ENCODE peak calls at places on chromosomes 6 and 20, in nine cellular contexts. One of them, this sample, is unnamed.

GRCh38 chr6:16757332-16757731 is 3.9 kb downstream of the ATXN1 start:
- DNase-seq in fibroblast of lung: no peak
- DNase-seq in ovary: no peak
- DNase-seq in progenitor cell of endocrine pancreas: no peak
- DNase-seq in endothelial cell: no peak
- DNase-seq in Panc1: no peak
- DNase-seq in B cell: no peak
- DNase-seq in IMR-90: no peak
- DNase-seq in PC-3: peak; percentile 39
- DNase-seq in this sample: no peak

GRCh38 chr6:142242269-142242668 is 59.5 kb upstream of the ADGRG6 start:
- DNase-seq in B cell: no peak
- DNase-seq in IMR-90: peak; percentile 64
- DNase-seq in ovary: no peak
- DNase-seq in endothelial cell: no peak
- DNase-seq in Panc1: no peak
- DNase-seq in fibroblast of lung: no peak
- DNase-seq in PC-3: no peak
- DNase-seq in progenitor cell of endocrine pancreas: no peak
- DNase-seq in this sample: no peak

GRCh38 chr6:139777202-139777970 is 402.9 kb upstream of the CITED2 start:
- DNase-seq in ovary: no peak
- DNase-seq in PC-3: no peak
- DNase-seq in B cell: no peak
- DNase-seq in endothelial cell: no peak
- DNase-seq in IMR-90: no peak
- DNase-seq in fibroblast of lung: no peak
- DNase-seq in progenitor cell of endocrine pancreas: no peak
- DNase-seq in Panc1: no peak
- DNase-seq in this sample: no peak

GRCh38 chr20:10447028-10447427 is 11.9 kb downstream of the SLX4IP start:
- DNase-seq in B cell: peak; percentile 42
- DNase-seq in progenitor cell of endocrine pancreas: no peak
- DNase-seq in fibroblast of lung: peak; percentile 89
- DNase-seq in endothelial cell: no peak
- DNase-seq in PC-3: peak; percentile 86
- DNase-seq in IMR-90: peak; percentile 84
- DNase-seq in ovary: no peak
- DNase-seq in Panc1: peak; percentile 67
- DNase-seq in this sample: peak; percentile 70

GRCh38 chr6:168450921-168451320 is 9.9 kb downstream of the SMOC2 start:
- DNase-seq in IMR-90: no peak
- DNase-seq in Panc1: no peak
- DNase-seq in fibroblast of lung: no peak
- DNase-seq in ovary: no peak
- DNase-seq in PC-3: no peak
- DNase-seq in progenitor cell of endocrine pancreas: no peak
- DNase-seq in endothelial cell: no peak
- DNase-seq in B cell: no peak
- DNase-seq in this sample: no peak

GRCh38 chr6:150899231-150899630 is 33.7 kb downstream of the MTHFD1L start:
- DNase-seq in endothelial cell: no peak
- DNase-seq in Panc1: no peak
- DNase-seq in progenitor cell of endocrine pancreas: no peak
- DNase-seq in ovary: no peak
- DNase-seq in IMR-90: no peak
- DNase-seq in B cell: no peak
- DNase-seq in fibroblast of lung: no peak
- DNase-seq in PC-3: no peak
- DNase-seq in this sample: no peak

GRCh38 chr20:57027752-57028151 is 238.7 kb downstream of the BMP7 start:
- DNase-seq in IMR-90: no peak
- DNase-seq in ovary: no peak
- DNase-seq in fibroblast of lung: no peak
- DNase-seq in B cell: no peak
- DNase-seq in Panc1: no peak
- DNase-seq in progenitor cell of endocrine pancreas: no peak
- DNase-seq in PC-3: no peak
- DNase-seq in endothelial cell: no peak
- DNase-seq in this sample: no peak

GRCh38 chr20:21507275-21508229 is 6.3 kb downstream of the NKX2-2 start:
- DNase-seq in PC-3: no peak
- DNase-seq in IMR-90: no peak
- DNase-seq in fibroblast of lung: no peak
- DNase-seq in ovary: no peak
- DNase-seq in endothelial cell: no peak
- DNase-seq in progenitor cell of endocrine pancreas: no peak
- DNase-seq in B cell: no peak
- DNase-seq in Panc1: no peak
- DNase-seq in this sample: no peak

GRCh38 chr6:79612918-79613317 is 18.2 kb upstream of the SH3BGRL2 start:
- DNase-seq in PC-3: no peak
- DNase-seq in progenitor cell of endocrine pancreas: no peak
- DNase-seq in Panc1: no peak
- DNase-seq in B cell: no peak
- DNase-seq in fibroblast of lung: no peak
- DNase-seq in IMR-90: no peak
- DNase-seq in endothelial cell: no peak
- DNase-seq in ovary: no peak
- DNase-seq in this sample: no peak

GRCh38 chr6:53654745-53655240 is 10.8 kb downstream of the KLHL31 start:
- DNase-seq in B cell: no peak
- DNase-seq in progenitor cell of endocrine pancreas: no peak
- DNase-seq in Panc1: no peak
- DNase-seq in ovary: no peak
- DNase-seq in PC-3: no peak
- DNase-seq in endothelial cell: no peak
- DNase-seq in IMR-90: no peak
- DNase-seq in fibroblast of lung: no peak
- DNase-seq in this sample: no peak

GRCh38 chr6:35044145-35044745 is 96.9 kb downstream of the TCP11 start:
- DNase-seq in PC-3: peak; percentile 65
- DNase-seq in IMR-90: no peak
- DNase-seq in endothelial cell: no peak
- DNase-seq in ovary: no peak
- DNase-seq in progenitor cell of endocrine pancreas: no peak
- DNase-seq in B cell: no peak
- DNase-seq in Panc1: no peak
- DNase-seq in fibroblast of lung: no peak
- DNase-seq in this sample: no peak

GRCh38 chr6:90351696-90352095 is 55.1 kb upstream of the BACH2 start:
- DNase-seq in progenitor cell of endocrine pancreas: no peak
- DNase-seq in PC-3: no peak
- DNase-seq in ovary: no peak
- DNase-seq in Panc1: no peak
- DNase-seq in endothelial cell: no peak
- DNase-seq in fibroblast of lung: peak; percentile 84
- DNase-seq in B cell: no peak
- DNase-seq in IMR-90: peak; percentile 67
- DNase-seq in this sample: no peak

GRCh38 chr6:110527516-110527915 is 51.1 kb upstream of the SLC22A16 start:
- DNase-seq in fibroblast of lung: no peak
- DNase-seq in progenitor cell of endocrine pancreas: no peak
- DNase-seq in PC-3: no peak
- DNase-seq in Panc1: no peak
- DNase-seq in IMR-90: no peak
- DNase-seq in B cell: no peak
- DNase-seq in ovary: no peak
- DNase-seq in endothelial cell: no peak
- DNase-seq in this sample: no peak

GRCh38 chr6:90811596-90812226 is 224.8 kb upstream of the MAP3K7 start:
- DNase-seq in B cell: no peak
- DNase-seq in Panc1: no peak
- DNase-seq in fibroblast of lung: no peak
- DNase-seq in ovary: no peak
- DNase-seq in endothelial cell: no peak
- DNase-seq in progenitor cell of endocrine pancreas: no peak
- DNase-seq in IMR-90: no peak
- DNase-seq in PC-3: no peak
- DNase-seq in this sample: no peak

GRCh38 chr20:40948352-40949267 is 80.0 kb upstream of the TOP1 start:
- DNase-seq in B cell: no peak
- DNase-seq in Panc1: no peak
- DNase-seq in progenitor cell of endocrine pancreas: no peak
- DNase-seq in IMR-90: peak; percentile 35
- DNase-seq in PC-3: peak; percentile 79
- DNase-seq in ovary: no peak
- DNase-seq in endothelial cell: no peak
- DNase-seq in fibroblast of lung: peak; percentile 39
- DNase-seq in this sample: no peak

GRCh38 chr20:40943591-40943990 is 85.0 kb upstream of the TOP1 start:
- DNase-seq in PC-3: no peak
- DNase-seq in progenitor cell of endocrine pancreas: no peak
- DNase-seq in fibroblast of lung: no peak
- DNase-seq in ovary: no peak
- DNase-seq in endothelial cell: no peak
- DNase-seq in IMR-90: no peak
- DNase-seq in B cell: no peak
- DNase-seq in Panc1: no peak
- DNase-seq in this sample: no peak

GRCh38 chr20:40942775-40943174 is 85.8 kb upstream of the TOP1 start:
- DNase-seq in ovary: no peak
- DNase-seq in PC-3: peak; percentile 45
- DNase-seq in progenitor cell of endocrine pancreas: no peak
- DNase-seq in endothelial cell: no peak
- DNase-seq in B cell: no peak
- DNase-seq in IMR-90: no peak
- DNase-seq in Panc1: no peak
- DNase-seq in fibroblast of lung: no peak
- DNase-seq in this sample: no peak

GRCh38 chr20:40945189-40945588 is 83.4 kb upstream of the TOP1 start:
- DNase-seq in endothelial cell: no peak
- DNase-seq in B cell: no peak
- DNase-seq in IMR-90: no peak
- DNase-seq in ovary: no peak
- DNase-seq in Panc1: no peak
- DNase-seq in progenitor cell of endocrine pancreas: no peak
- DNase-seq in PC-3: no peak
- DNase-seq in fibroblast of lung: no peak
- DNase-seq in this sample: no peak

GRCh38 chr20:40945754-40946451 is 82.7 kb upstream of the TOP1 start:
- DNase-seq in fibroblast of lung: peak; percentile 75
- DNase-seq in IMR-90: peak; percentile 52
- DNase-seq in Panc1: no peak
- DNase-seq in ovary: peak; percentile 46
- DNase-seq in B cell: no peak
- DNase-seq in PC-3: peak; percentile 68
- DNase-seq in endothelial cell: peak; percentile 68
- DNase-seq in progenitor cell of endocrine pancreas: peak; percentile 31
- DNase-seq in this sample: peak; percentile 41
- TF ChIP-seq CTCF in fibroblast of lung: peak; percentile 87
- TF ChIP-seq CTCF in IMR-90: peak; percentile 59
- TF ChIP-seq CTCF in Panc1: peak; percentile 78
- TF ChIP-seq CTCF in ovary: no peak
- TF ChIP-seq CTCF in B cell: no peak
- TF ChIP-seq CTCF in PC-3: peak; percentile 80
- TF ChIP-seq CTCF in endothelial cell: peak; percentile 26
- TF ChIP-seq CTCF in progenitor cell of endocrine pancreas: peak; percentile 72
- TF ChIP-seq CTCF in this sample: no peak

DNA sequence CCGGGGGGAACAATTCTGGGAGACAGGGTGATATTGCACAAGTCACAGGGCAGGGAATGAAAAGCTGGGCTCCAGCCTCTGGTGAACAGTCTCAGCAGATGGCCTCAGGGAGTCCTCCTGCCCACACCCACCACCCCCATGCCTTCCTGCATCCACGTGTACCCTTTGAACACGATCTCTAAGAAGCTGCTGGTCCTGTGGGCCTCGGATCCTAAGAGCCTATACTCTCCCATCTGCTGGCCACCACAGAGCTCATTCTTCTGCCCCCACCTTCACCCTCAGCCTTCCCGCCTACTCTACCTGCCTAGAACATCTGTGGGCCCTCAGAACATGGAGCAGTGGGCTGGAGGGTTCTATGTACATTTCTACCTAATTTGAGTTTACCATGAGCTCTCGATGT is 60.3 kb downstream of the TRERF1 start:
- DNase-seq in PC-3: no peak
- DNase-seq in IMR-90: no peak
- DNase-seq in ovary: no peak
- DNase-seq in endothelial cell: no peak
- DNase-seq in progenitor cell of endocrine pancreas: no peak
- DNase-seq in B cell: peak; percentile 27
- DNase-seq in Panc1: no peak
- DNase-seq in fibroblast of lung: no peak
- DNase-seq in this sample: no peak
- TF ChIP-seq CTCF in PC-3: no peak
- TF ChIP-seq CTCF in IMR-90: no peak
- TF ChIP-seq CTCF in ovary: no peak
- TF ChIP-seq CTCF in endothelial cell: no peak
- TF ChIP-seq CTCF in progenitor cell of endocrine pancreas: no peak
- TF ChIP-seq CTCF in B cell: no peak
- TF ChIP-seq CTCF in Panc1: no peak
- TF ChIP-seq CTCF in fibroblast of lung: no peak
- TF ChIP-seq CTCF in this sample: no peak

DNA sequence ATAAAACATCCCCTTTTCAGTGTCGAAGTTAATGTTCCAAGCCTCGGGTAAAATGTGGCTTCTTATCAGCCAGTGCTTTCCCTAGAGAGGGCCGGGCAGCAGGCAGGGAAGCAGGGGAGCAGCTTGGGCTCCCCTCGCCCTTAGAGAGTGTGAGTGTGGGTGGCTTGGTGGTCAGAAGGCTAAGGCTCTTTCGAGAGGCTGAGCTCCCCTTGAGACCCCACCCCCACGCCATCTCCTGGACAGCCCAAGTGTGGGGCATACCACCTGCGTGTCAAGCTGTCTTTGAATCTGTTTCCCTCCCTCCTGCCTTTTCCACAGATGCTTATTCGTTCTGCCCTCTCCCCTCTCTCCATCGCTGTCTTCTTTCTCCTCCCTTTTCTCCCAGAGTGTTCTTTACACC is 95.1 kb upstream of the FOXP4 start:
- DNase-seq in IMR-90: no peak
- DNase-seq in progenitor cell of endocrine pancreas: no peak
- DNase-seq in Panc1: no peak
- DNase-seq in fibroblast of lung: no peak
- DNase-seq in endothelial cell: peak; percentile 39
- DNase-seq in PC-3: no peak
- DNase-seq in ovary: no peak
- DNase-seq in B cell: no peak
- DNase-seq in this sample: no peak
- TF ChIP-seq CTCF in IMR-90: peak; percentile 6
- TF ChIP-seq CTCF in progenitor cell of endocrine pancreas: peak; percentile 32
- TF ChIP-seq CTCF in Panc1: no peak
- TF ChIP-seq CTCF in fibroblast of lung: no peak
- TF ChIP-seq CTCF in endothelial cell: no peak
- TF ChIP-seq CTCF in PC-3: peak; percentile 20
- TF ChIP-seq CTCF in ovary: no peak
- TF ChIP-seq CTCF in B cell: no peak
- TF ChIP-seq CTCF in this sample: no peak

DNA sequence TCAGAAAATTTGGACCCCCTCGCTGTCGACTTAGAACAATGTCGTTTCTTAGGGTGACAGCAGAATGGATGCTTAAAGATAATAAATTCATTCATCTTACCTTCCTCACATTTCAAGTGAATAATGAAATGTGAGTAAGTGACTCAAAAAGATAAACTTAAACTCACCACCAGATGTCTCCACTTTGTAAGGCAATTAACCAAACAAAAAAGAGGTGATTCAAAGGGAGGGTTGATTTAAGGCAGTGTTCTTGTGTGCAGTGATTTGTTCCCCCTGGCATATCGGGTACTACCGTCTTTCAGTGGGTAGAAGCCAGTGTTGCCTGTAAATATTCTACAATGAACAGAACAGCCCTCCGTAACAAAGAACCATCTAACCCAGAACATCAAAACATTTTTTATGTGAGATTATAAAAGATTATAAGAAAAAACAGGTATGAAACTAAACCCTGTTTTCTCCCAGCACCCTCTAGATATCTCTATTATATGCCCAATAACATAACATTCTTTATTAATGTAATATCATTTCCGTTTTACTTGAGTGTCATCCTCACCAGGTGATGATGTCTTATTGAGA is 589.7 kb downstream of the CBLN4 start:
- DNase-seq in fibroblast of lung: no peak
- DNase-seq in Panc1: peak; percentile 8
- DNase-seq in endothelial cell: no peak
- DNase-seq in PC-3: peak; percentile 59
- DNase-seq in ovary: no peak
- DNase-seq in B cell: no peak
- DNase-seq in progenitor cell of endocrine pancreas: no peak
- DNase-seq in IMR-90: no peak
- DNase-seq in this sample: no peak
- TF ChIP-seq CTCF in fibroblast of lung: no peak
- TF ChIP-seq CTCF in Panc1: peak; percentile 36
- TF ChIP-seq CTCF in endothelial cell: no peak
- TF ChIP-seq CTCF in PC-3: peak; percentile 66
- TF ChIP-seq CTCF in ovary: no peak
- TF ChIP-seq CTCF in B cell: no peak
- TF ChIP-seq CTCF in progenitor cell of endocrine pancreas: peak; percentile 52
- TF ChIP-seq CTCF in IMR-90: no peak
- TF ChIP-seq CTCF in this sample: no peak